ENCODE peak calls at places on chromosomes 5 and 9, in nine cellular contexts. One of them, this sample, is unnamed.

GRCh38 chr9:24035816-24036215 is 209.8 kb upstream of the ELAVL2 start:
- DNase-seq in coronary artery: no peak
- DNase-seq in choroid plexus epithelial cell: no peak
- DNase-seq in brain microvascular endothelial cell: no peak
- DNase-seq in kidney epithelial cell: no peak
- DNase-seq in Peyer's patch: no peak
- DNase-seq in NB4: no peak
- DNase-seq in BJ: no peak
- DNase-seq in retinal pigment epithelial cell: no peak
- DNase-seq in this sample: no peak

GRCh38 chr5:27144456-27144855 is 106.1 kb upstream of the CDH9 start:
- DNase-seq in brain microvascular endothelial cell: no peak
- DNase-seq in Peyer's patch: no peak
- DNase-seq in BJ: no peak
- DNase-seq in choroid plexus epithelial cell: peak; percentile 25
- DNase-seq in coronary artery: no peak
- DNase-seq in NB4: no peak
- DNase-seq in kidney epithelial cell: no peak
- DNase-seq in retinal pigment epithelial cell: no peak
- DNase-seq in this sample: no peak

GRCh38 chr5:149141224-149141956 is at the start of gene ABLIM3:
- DNase-seq in BJ: no peak
- DNase-seq in coronary artery: peak; percentile 80
- DNase-seq in NB4: peak; percentile 57
- DNase-seq in kidney epithelial cell: no peak
- DNase-seq in choroid plexus epithelial cell: peak; percentile 69
- DNase-seq in Peyer's patch: peak; percentile 76
- DNase-seq in retinal pigment epithelial cell: no peak
- DNase-seq in brain microvascular endothelial cell: peak; percentile 55
- DNase-seq in this sample: peak; percentile 88

GRCh38 chr9:128304151-128304970 is 17.9 kb downstream of the TRUB2 start:
- DNase-seq in BJ: no peak
- DNase-seq in kidney epithelial cell: no peak
- DNase-seq in brain microvascular endothelial cell: no peak
- DNase-seq in coronary artery: no peak
- DNase-seq in retinal pigment epithelial cell: no peak
- DNase-seq in choroid plexus epithelial cell: no peak
- DNase-seq in NB4: no peak
- DNase-seq in Peyer's patch: no peak
- DNase-seq in this sample: no peak

GRCh38 chr9:14395300-14396082 is 81.5 kb upstream of the NFIB start:
- DNase-seq in choroid plexus epithelial cell: no peak
- DNase-seq in coronary artery: no peak
- DNase-seq in Peyer's patch: no peak
- DNase-seq in BJ: no peak
- DNase-seq in NB4: no peak
- DNase-seq in brain microvascular endothelial cell: no peak
- DNase-seq in retinal pigment epithelial cell: no peak
- DNase-seq in kidney epithelial cell: no peak
- DNase-seq in this sample: no peak

GRCh38 chr5:7850533-7851239 is at the start of gene CFAP90:
- DNase-seq in choroid plexus epithelial cell: peak; percentile 66
- DNase-seq in coronary artery: no peak
- DNase-seq in retinal pigment epithelial cell: no peak
- DNase-seq in BJ: no peak
- DNase-seq in NB4: no peak
- DNase-seq in brain microvascular endothelial cell: peak; percentile 52
- DNase-seq in kidney epithelial cell: no peak
- DNase-seq in Peyer's patch: peak; percentile 51
- DNase-seq in this sample: peak; percentile 86

GRCh38 chr9:111740739-111741138 is 54.0 kb downstream of the SHOC1 start:
- DNase-seq in coronary artery: no peak
- DNase-seq in kidney epithelial cell: no peak
- DNase-seq in brain microvascular endothelial cell: no peak
- DNase-seq in choroid plexus epithelial cell: no peak
- DNase-seq in NB4: no peak
- DNase-seq in Peyer's patch: no peak
- DNase-seq in retinal pigment epithelial cell: no peak
- DNase-seq in BJ: no peak
- DNase-seq in this sample: no peak

GRCh38 chr9:7315746-7316457 is 483.7 kb downstream of the DMAC1 start:
- DNase-seq in BJ: no peak
- DNase-seq in brain microvascular endothelial cell: no peak
- DNase-seq in choroid plexus epithelial cell: peak; percentile 36
- DNase-seq in NB4: no peak
- DNase-seq in kidney epithelial cell: no peak
- DNase-seq in retinal pigment epithelial cell: peak; percentile 15
- DNase-seq in coronary artery: no peak
- DNase-seq in Peyer's patch: no peak
- DNase-seq in this sample: no peak

GRCh38 chr5:113678924-113679575 is 165.6 kb downstream of the YTHDC2 start:
- DNase-seq in kidney epithelial cell: no peak
- DNase-seq in retinal pigment epithelial cell: no peak
- DNase-seq in coronary artery: no peak
- DNase-seq in NB4: peak; percentile 65
- DNase-seq in choroid plexus epithelial cell: peak; percentile 70
- DNase-seq in BJ: no peak
- DNase-seq in Peyer's patch: no peak
- DNase-seq in brain microvascular endothelial cell: peak; percentile 23
- DNase-seq in this sample: no peak

GRCh38 chr5:4038994-4039393 is 443.4 kb downstream of the IRX1 start:
- DNase-seq in BJ: no peak
- DNase-seq in choroid plexus epithelial cell: no peak
- DNase-seq in coronary artery: no peak
- DNase-seq in retinal pigment epithelial cell: no peak
- DNase-seq in kidney epithelial cell: no peak
- DNase-seq in Peyer's patch: no peak
- DNase-seq in NB4: no peak
- DNase-seq in brain microvascular endothelial cell: no peak
- DNase-seq in this sample: no peak

GRCh38 chr5:139492700-139493192 is 10.2 kb upstream of the STING1 start:
- DNase-seq in BJ: no peak
- DNase-seq in NB4: no peak
- DNase-seq in choroid plexus epithelial cell: peak; percentile 52
- DNase-seq in retinal pigment epithelial cell: no peak
- DNase-seq in kidney epithelial cell: no peak
- DNase-seq in brain microvascular endothelial cell: peak; percentile 40
- DNase-seq in coronary artery: no peak
- DNase-seq in Peyer's patch: no peak
- DNase-seq in this sample: no peak

GRCh38 chr9:108727580-108728056 is 128.2 kb downstream of the ACTL7B start:
- DNase-seq in NB4: peak; percentile 30
- DNase-seq in BJ: no peak
- DNase-seq in brain microvascular endothelial cell: no peak
- DNase-seq in retinal pigment epithelial cell: peak; percentile 19
- DNase-seq in Peyer's patch: no peak
- DNase-seq in coronary artery: no peak
- DNase-seq in kidney epithelial cell: no peak
- DNase-seq in choroid plexus epithelial cell: no peak
- DNase-seq in this sample: no peak

GRCh38 chr9:99350461-99350860 is 128.4 kb downstream of the SEC61B start:
- DNase-seq in retinal pigment epithelial cell: no peak
- DNase-seq in choroid plexus epithelial cell: no peak
- DNase-seq in BJ: no peak
- DNase-seq in kidney epithelial cell: no peak
- DNase-seq in NB4: no peak
- DNase-seq in coronary artery: no peak
- DNase-seq in Peyer's patch: no peak
- DNase-seq in brain microvascular endothelial cell: no peak
- DNase-seq in this sample: no peak

GRCh38 chr5:2353211-2353610 is 398.3 kb downstream of the IRX2 start:
- DNase-seq in retinal pigment epithelial cell: no peak
- DNase-seq in kidney epithelial cell: no peak
- DNase-seq in NB4: no peak
- DNase-seq in Peyer's patch: no peak
- DNase-seq in brain microvascular endothelial cell: no peak
- DNase-seq in BJ: no peak
- DNase-seq in choroid plexus epithelial cell: no peak
- DNase-seq in coronary artery: peak; percentile 12
- DNase-seq in this sample: no peak

GRCh38 chr5:78985407-78986223 is 505 bp upstream of the ARSB start:
- DNase-seq in BJ: no peak
- DNase-seq in choroid plexus epithelial cell: peak; percentile 56
- DNase-seq in retinal pigment epithelial cell: no peak
- DNase-seq in kidney epithelial cell: peak; percentile 54
- DNase-seq in coronary artery: no peak
- DNase-seq in NB4: peak; percentile 87
- DNase-seq in Peyer's patch: peak; percentile 72
- DNase-seq in brain microvascular endothelial cell: peak; percentile 56
- DNase-seq in this sample: no peak

GRCh38 chr9:109950710-109951443 is 170.9 kb downstream of the PALM2AKAP2 start:
- DNase-seq in kidney epithelial cell: no peak
- DNase-seq in Peyer's patch: no peak
- DNase-seq in BJ: no peak
- DNase-seq in NB4: no peak
- DNase-seq in coronary artery: no peak
- DNase-seq in choroid plexus epithelial cell: no peak
- DNase-seq in retinal pigment epithelial cell: no peak
- DNase-seq in brain microvascular endothelial cell: no peak
- DNase-seq in this sample: no peak

DNA sequence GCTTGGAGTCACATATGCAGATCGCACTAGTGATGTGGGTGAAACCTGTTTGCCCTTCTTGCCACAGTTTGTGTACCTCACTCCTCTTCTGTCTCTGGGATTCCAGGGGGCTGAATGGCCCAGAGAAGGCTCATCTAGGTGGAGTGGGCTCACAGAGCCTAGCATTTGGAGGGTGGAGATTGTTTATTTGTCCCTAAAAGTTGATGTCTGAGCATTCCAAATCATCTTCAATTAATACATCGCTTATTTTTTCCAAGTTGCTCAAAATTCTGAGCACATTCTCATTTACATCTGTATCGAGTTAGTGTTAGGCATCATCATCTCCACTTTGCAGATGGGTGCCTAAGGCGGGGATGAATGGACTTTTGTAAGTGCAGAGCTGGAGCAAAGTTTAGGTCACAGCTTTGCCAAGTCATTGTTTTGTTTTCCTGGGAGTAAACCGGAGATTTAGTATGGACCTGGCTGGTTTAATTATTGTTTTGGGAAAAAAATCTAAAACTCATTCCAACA is 2.0 kb downstream of the ABL1 start:
- DNase-seq in coronary artery: no peak
- DNase-seq in retinal pigment epithelial cell: no peak
- DNase-seq in kidney epithelial cell: no peak
- DNase-seq in NB4: no peak
- DNase-seq in brain microvascular endothelial cell: no peak
- DNase-seq in choroid plexus epithelial cell: peak; percentile 34
- DNase-seq in BJ: no peak
- DNase-seq in Peyer's patch: no peak
- DNase-seq in this sample: no peak
- H3K4me3 ChIP-seq in coronary artery: peak overlapping the region; percentile 73
- H3K4me3 ChIP-seq in retinal pigment epithelial cell: peak overlapping the region; percentile 89
- H3K4me3 ChIP-seq in kidney epithelial cell: peak overlapping the region; percentile 84
- H3K4me3 ChIP-seq in NB4: peak overlapping the region; percentile 38
- H3K4me3 ChIP-seq in brain microvascular endothelial cell: peak overlapping the region; percentile 71
- H3K4me3 ChIP-seq in choroid plexus epithelial cell: peak overlapping the region; percentile 80
- H3K4me3 ChIP-seq in BJ: peak overlapping the region; percentile 80
- H3K4me3 ChIP-seq in Peyer's patch: peak overlapping the region; percentile 9
- H3K4me3 ChIP-seq in this sample: peak overlapping the region; percentile 69

DNA sequence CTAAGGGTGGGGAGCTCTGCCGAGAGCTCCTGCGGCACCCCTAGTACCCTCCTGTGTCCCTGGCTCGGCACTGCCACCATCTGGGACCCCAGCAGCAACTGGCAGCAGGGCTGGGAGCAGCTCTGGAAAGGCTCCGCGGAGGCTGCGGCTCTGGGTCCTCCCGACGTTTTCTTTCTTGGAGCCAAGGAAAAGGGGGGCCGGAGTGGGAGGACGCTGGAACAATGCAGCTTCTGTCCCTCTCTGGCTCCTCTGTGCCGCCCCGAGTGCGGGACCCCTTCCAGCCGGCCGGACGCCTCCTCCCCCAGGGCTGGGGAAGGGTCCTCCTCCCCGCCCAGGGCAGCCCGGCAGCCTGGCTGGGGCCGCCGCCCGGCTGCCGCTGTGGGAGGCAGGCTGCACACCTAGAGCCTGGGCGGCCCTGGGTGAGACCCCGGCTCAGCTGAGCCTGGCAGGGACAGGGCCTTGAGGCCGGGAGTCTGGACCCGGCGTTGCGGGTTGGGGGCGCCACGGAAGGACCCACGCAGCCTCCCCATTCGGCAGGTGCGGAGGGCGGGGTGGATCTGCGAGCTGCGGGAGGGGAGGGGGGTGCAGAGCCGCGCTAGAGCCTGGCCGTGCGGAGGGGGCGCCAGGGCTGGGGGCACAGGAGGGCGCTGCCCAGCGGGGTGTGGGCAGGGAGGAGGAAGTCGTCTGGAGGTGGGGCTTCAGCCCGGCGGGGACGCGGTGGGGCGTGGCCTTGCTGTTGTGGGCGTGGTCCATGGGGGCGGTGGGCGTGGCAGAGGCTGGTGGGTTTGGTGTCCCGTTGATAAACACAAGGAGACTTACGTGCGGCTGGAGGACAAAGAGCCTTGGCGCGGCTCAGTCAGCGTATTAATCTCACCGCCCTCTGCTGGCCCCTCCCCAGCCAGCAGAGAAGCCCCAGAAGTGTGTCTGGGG is 15.1 kb downstream of the GPSM1 start:
- DNase-seq in choroid plexus epithelial cell: peak; percentile 79
- DNase-seq in kidney epithelial cell: no peak
- DNase-seq in brain microvascular endothelial cell: peak; percentile 43
- DNase-seq in BJ: no peak
- DNase-seq in coronary artery: no peak
- DNase-seq in NB4: peak; percentile 88
- DNase-seq in retinal pigment epithelial cell: peak; percentile 62
- DNase-seq in Peyer's patch: peak; percentile 83
- DNase-seq in this sample: peak; percentile 92
- TF ChIP-seq CTCF in choroid plexus epithelial cell: no peak
- TF ChIP-seq CTCF in kidney epithelial cell: no peak
- TF ChIP-seq CTCF in brain microvascular endothelial cell: peak; percentile 12
- TF ChIP-seq CTCF in BJ: no peak
- TF ChIP-seq CTCF in coronary artery: no peak
- TF ChIP-seq CTCF in NB4: no peak
- TF ChIP-seq CTCF in retinal pigment epithelial cell: peak; percentile 23
- TF ChIP-seq CTCF in Peyer's patch: no peak
- TF ChIP-seq CTCF in this sample: no peak

GRCh38 chr9:130887494-130888144 is 9.0 kb downstream of the QRFP start:
- DNase-seq in brain microvascular endothelial cell: no peak
- DNase-seq in retinal pigment epithelial cell: no peak
- DNase-seq in NB4: no peak
- DNase-seq in coronary artery: no peak
- DNase-seq in kidney epithelial cell: no peak
- DNase-seq in choroid plexus epithelial cell: peak; percentile 33
- DNase-seq in BJ: no peak
- DNase-seq in Peyer's patch: no peak
- DNase-seq in this sample: no peak
- H3K4me3 ChIP-seq in brain microvascular endothelial cell: no peak overlapping the region
- H3K4me3 ChIP-seq in retinal pigment epithelial cell: no peak overlapping the region
- H3K4me3 ChIP-seq in NB4: no peak overlapping the region
- H3K4me3 ChIP-seq in coronary artery: no peak overlapping the region
- H3K4me3 ChIP-seq in kidney epithelial cell: no peak overlapping the region
- H3K4me3 ChIP-seq in choroid plexus epithelial cell: no peak overlapping the region
- H3K4me3 ChIP-seq in BJ: no peak overlapping the region
- H3K4me3 ChIP-seq in Peyer's patch: no peak overlapping the region
- H3K4me3 ChIP-seq in this sample: no peak overlapping the region

DNA sequence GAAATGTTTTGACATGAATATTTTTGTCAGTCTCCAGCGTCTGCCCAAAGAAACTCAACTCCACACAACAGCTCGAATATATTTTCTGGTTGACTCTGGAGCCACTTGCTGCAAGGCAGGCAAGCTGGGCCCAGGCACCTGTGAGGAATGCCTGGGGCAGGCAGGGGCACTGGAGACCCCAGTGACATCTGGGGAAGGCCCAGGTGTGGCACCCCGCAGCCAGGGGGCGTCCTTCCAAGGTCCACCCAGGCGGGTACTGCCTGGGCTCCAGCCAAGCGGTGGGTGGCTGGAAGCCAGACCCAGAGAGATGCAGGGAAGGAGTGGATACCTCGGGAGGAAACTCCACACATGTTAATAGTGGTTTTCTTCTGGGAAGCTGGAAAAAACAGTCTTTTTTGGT is 125.9 kb downstream of the PHF2 start:
- DNase-seq in kidney epithelial cell: no peak
- DNase-seq in retinal pigment epithelial cell: no peak
- DNase-seq in Peyer's patch: no peak
- DNase-seq in NB4: no peak
- DNase-seq in brain microvascular endothelial cell: no peak
- DNase-seq in choroid plexus epithelial cell: no peak
- DNase-seq in coronary artery: peak; percentile 43
- DNase-seq in BJ: no peak
- DNase-seq in this sample: peak; percentile 49
- TF ChIP-seq CTCF in kidney epithelial cell: no peak
- TF ChIP-seq CTCF in retinal pigment epithelial cell: no peak
- TF ChIP-seq CTCF in Peyer's patch: no peak
- TF ChIP-seq CTCF in NB4: no peak
- TF ChIP-seq CTCF in brain microvascular endothelial cell: peak; percentile 5
- TF ChIP-seq CTCF in choroid plexus epithelial cell: peak; percentile 20
- TF ChIP-seq CTCF in coronary artery: no peak
- TF ChIP-seq CTCF in BJ: no peak
- TF ChIP-seq CTCF in this sample: no peak

This sample was measured in upper lobe of right lung.